ENCODE peak calls at places on chromosomes 13 and 19, in six cellular contexts. F, W, R, U, Q and Y are unnamed samples.

GRCh38 chr13:54945978-54946377 is 1917.4 kb downstream of the OLFM4 start:
- DNase-seq in Q (no peak), W (no peak), R (no peak), F (no peak), U (no peak), Y (no peak)

GRCh38 chr13:74061939-74062595 is 72.1 kb downstream of the KLF12 start:
- DNase-seq in R (peak; percentile 78), Q (peak; percentile 75), U (peak; percentile 63), F (no peak), W (peak; percentile 85), Y (peak; percentile 34)

GRCh38 chr19:3188627-3189596 is 3.2 kb downstream of the NCLN start:
- DNase-seq in W (no peak), F (no peak), R (no peak), Q (no peak), U (no peak), Y (no peak)

GRCh38 chr13:42883771-42884170 is 102.4 kb downstream of the FAM216B start:
- DNase-seq in W (no peak), U (peak; percentile 18), Q (no peak), R (no peak), F (no peak), Y (peak; percentile 68)

GRCh38 chr13:27450921-27451461 is 627 bp upstream of the MTIF3 start:
- DNase-seq in F (peak; percentile 16), R (peak; percentile 28), W (peak; percentile 55), U (peak; percentile 66), Q (peak; percentile 46), Y (peak; percentile 33)

GRCh38 chr13:113907637-113908617 is 44.1 kb upstream of the GAS6 start:
- DNase-seq in U (peak; percentile 95), W (peak; percentile 52), Q (no peak), F (no peak), R (no peak), Y (no peak)

GRCh38 chr19:39057615-39058014 is 25.3 kb upstream of the FBXO27 start:
- DNase-seq in F (no peak), Q (no peak), R (no peak), U (no peak), W (no peak), Y (no peak)

GRCh38 chr13:66503890-66504289 is 726.2 kb downstream of the PCDH9 start:
- DNase-seq in U (no peak), F (no peak), Q (no peak), W (no peak), R (no peak), Y (no peak)

GRCh38 chr13:31909889-31910551 is 121.6 kb upstream of the FRY start:
- DNase-seq in U (peak; percentile 41), F (peak; percentile 45), Q (peak; percentile 44), R (peak; percentile 66), W (peak; percentile 58), Y (peak; percentile 68)

GRCh38 chr19:53308339-53308811 is 25.2 kb upstream of the ZNF845 start:
- DNase-seq in Q (peak; percentile 61), R (no peak), U (no peak), F (no peak), W (no peak), Y (peak; percentile 6)

GRCh38 chr13:75299913-75300862 is 181.8 kb downstream of the TBC1D4 start:
- DNase-seq in Q (no peak), F (no peak), W (peak; percentile 19), U (peak; percentile 68), R (no peak), Y (no peak)

GRCh38 chr19:20611866-20612265 is 46.3 kb upstream of the ZNF737 start:
- DNase-seq in R (no peak), U (no peak), W (peak; percentile 18), F (no peak), Q (peak; percentile 8), Y (no peak)

GRCh38 chr13:41463823-41464602 is 6.7 kb downstream of the RGCC start:
- DNase-seq in W (no peak), R (peak; percentile 77), Q (no peak), F (no peak), U (no peak), Y (no peak)

GRCh38 chr13:109235901-109236300 is 550.5 kb downstream of the IRS2 start:
- DNase-seq in U (no peak), F (no peak), Q (no peak), W (no peak), R (no peak), Y (no peak)

GRCh38 chr13:110911880-110912279 is 3.0 kb downstream of the ANKRD10 start:
- DNase-seq in Q (no peak), U (peak; percentile 41), R (no peak), F (no peak), W (no peak), Y (no peak)
- H4K20me1 ChIP-seq in Q (peaks cover 63% of the 10 kb centered on the region), U (no peaks in the 10 kb centered on the region), R (peaks cover 15% of the 10 kb centered on the region), F (peaks cover 61% of the 10 kb centered on the region), W (peaks cover 27% of the 10 kb centered on the region), Y (peaks cover 11% of the 10 kb centered on the region)

GRCh38 chr19:49559928-49560327 is 20.4 kb downstream of the NOSIP start:
- DNase-seq in W (no peak), U (no peak), R (no peak), Q (no peak), F (no peak), Y (no peak)

GRCh38 chr19:49557641-49558325 is 22.6 kb downstream of the NOSIP start:
- DNase-seq in Q (no peak), W (no peak), U (no peak), F (no peak), R (no peak), Y (no peak)

GRCh38 chr19:49558591-49558990 is 21.8 kb downstream of the NOSIP start:
- DNase-seq in R (no peak), Q (no peak), F (no peak), U (no peak), W (no peak), Y (no peak)

GRCh38 chr19:49559443-49559842 is 20.9 kb downstream of the NOSIP start:
- DNase-seq in R (no peak), Q (no peak), W (no peak), F (no peak), U (no peak), Y (no peak)

GRCh38 chr19:49560358-49560900 is 19.9 kb downstream of the NOSIP start:
- DNase-seq in R (no peak), F (no peak), U (no peak), Q (no peak), W (no peak), Y (no peak)
- H4K20me1 ChIP-seq in R (no peaks in the 10 kb centered on the region), F (no peaks in the 10 kb centered on the region), U (no peaks in the 10 kb centered on the region), Q (peaks cover 14% of the 10 kb centered on the region), W (no peaks in the 10 kb centered on the region), Y (no peaks in the 10 kb centered on the region)

DNA sequence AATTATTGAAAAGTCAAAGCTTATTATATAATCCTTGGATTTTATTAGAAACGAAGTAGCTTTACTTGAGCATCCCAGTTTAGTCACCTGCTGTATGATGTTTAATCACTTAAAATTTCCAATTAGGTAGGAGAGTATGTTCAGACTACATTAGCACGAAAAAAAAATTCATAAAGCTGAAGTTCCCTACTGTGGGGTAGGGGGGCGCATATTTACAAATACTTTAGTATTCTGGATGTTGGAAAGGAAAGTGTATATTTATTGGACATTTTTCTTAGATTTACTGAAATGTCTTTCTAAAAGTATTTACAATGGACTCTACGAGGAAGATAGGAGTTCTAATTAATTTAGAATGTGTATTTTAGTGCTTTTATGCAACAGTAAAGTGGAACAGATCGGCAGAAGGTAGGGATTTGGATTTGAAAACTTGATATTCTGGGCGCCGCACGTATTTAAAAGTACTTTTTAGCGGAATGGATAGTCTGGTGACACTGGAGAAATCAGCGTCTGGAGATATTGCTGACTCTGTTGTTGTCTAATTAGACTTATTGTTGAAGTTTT is 1.9 kb downstream of the CDK8 start:
- DNase-seq in F (peak; percentile 20), Q (no peak), W (no peak), U (peak; percentile 9), R (peak; percentile 22), Y (peak; percentile 10)
- H4K20me1 ChIP-seq in F (peaks cover 23% of the 10 kb centered on the region), Q (peaks cover 40% of the 10 kb centered on the region), W (no peaks in the 10 kb centered on the region), U (no peaks in the 10 kb centered on the region), R (peaks cover 46% of the 10 kb centered on the region), Y (peaks cover 10% of the 10 kb centered on the region)

GRCh38 chr13:35793823-35794222 is 317.3 kb upstream of the MAB21L1 start:
- DNase-seq in F (no peak), Q (no peak), R (no peak), W (no peak), U (peak; percentile 2), Y (no peak)
- H4K20me1 ChIP-seq in F (no peaks in the 10 kb centered on the region), Q (no peaks in the 10 kb centered on the region), R (no peaks in the 10 kb centered on the region), W (no peaks in the 10 kb centered on the region), U (no peaks in the 10 kb centered on the region), Y (no peaks in the 10 kb centered on the region)

DNA sequence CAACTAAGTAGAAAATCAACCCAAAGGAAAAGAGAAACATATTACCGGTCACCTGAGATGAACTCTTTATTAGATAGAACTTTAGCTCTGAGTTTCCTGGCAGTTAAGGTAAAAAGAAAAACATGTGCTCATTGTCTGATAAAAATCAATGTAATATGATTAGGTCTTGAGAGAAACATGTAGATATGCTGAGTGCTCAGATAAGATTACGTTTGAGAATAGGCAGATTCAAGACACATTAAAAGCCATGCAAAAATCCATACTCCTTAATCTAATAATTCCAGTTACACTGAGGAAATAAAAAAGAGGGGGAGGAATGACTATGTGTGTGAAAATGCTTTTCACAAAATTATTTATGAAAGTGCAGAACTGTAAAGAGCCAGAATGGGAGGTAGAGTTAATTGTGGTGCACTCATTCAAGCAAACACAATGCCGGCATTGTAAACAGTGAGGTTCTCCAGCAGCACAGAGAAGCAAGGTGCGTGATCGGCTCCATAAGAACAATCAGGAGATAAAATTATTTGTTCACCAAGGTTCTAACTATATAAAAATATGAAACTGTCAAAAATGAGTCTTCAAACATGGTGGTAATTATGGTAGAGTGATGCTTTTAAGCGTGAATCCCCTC is 88.8 kb downstream of the MBNL2 start:
- DNase-seq in R (no peak), Q (no peak), F (no peak), W (no peak), U (no peak), Y (no peak)
- H4K20me1 ChIP-seq in R (no peaks in the 10 kb centered on the region), Q (no peaks in the 10 kb centered on the region), F (peaks cover 56% of the 10 kb centered on the region), W (no peaks in the 10 kb centered on the region), U (no peaks in the 10 kb centered on the region), Y (no peaks in the 10 kb centered on the region)

DNA sequence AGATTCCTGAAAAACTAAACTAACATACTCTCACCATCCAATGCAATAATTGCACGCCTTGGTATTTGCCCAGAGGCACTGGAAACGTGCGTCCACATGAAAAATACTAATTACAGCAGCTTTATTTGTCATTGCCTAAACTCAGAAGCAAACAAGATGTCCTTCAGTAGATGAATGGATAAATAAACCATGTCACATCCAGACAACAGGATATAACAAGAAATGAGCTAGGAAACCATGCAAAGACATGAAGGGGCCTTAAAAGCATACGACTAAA is 25.0 kb downstream of the ELL start:
- DNase-seq in U (no peak), Q (no peak), W (no peak), F (no peak), R (no peak), Y (no peak)
- H4K20me1 ChIP-seq in U (no peaks in the 10 kb centered on the region), Q (peaks cover 91% of the 10 kb centered on the region), W (peaks cover 94% of the 10 kb centered on the region), F (peaks cover 88% of the 10 kb centered on the region), R (peaks cover 10% of the 10 kb centered on the region), Y (no peaks in the 10 kb centered on the region)

GRCh38 chr19:46193678-46194077 is 35.9 kb upstream of the IGFL1 start:
- DNase-seq in W (no peak), F (no peak), U (no peak), Q (no peak), R (no peak), Y (no peak)
- H4K20me1 ChIP-seq in W (no peaks in the 10 kb centered on the region), F (no peaks in the 10 kb centered on the region), U (no peaks in the 10 kb centered on the region), Q (no peaks in the 10 kb centered on the region), R (no peaks in the 10 kb centered on the region), Y (no peaks in the 10 kb centered on the region)

GRCh38 chr19:33798701-33799111 is 2.0 kb downstream of the KCTD15 start:
- DNase-seq in F (no peak), Q (no peak), W (no peak), U (peak; percentile 57), R (no peak), Y (peak; percentile 35)
- H4K20me1 ChIP-seq in F (no peaks in the 10 kb centered on the region), Q (no peaks in the 10 kb centered on the region), W (no peaks in the 10 kb centered on the region), U (no peaks in the 10 kb centered on the region), R (no peaks in the 10 kb centered on the region), Y (no peaks in the 10 kb centered on the region)

GRCh38 chr13:110913322-110913721 is 1.5 kb downstream of the ANKRD10 start:
- DNase-seq in U (peak; percentile 33), F (peak; percentile 28), W (peak; percentile 74), Q (peak; percentile 56), R (peak; percentile 57), Y (no peak)
- H4K20me1 ChIP-seq in U (no peaks in the 10 kb centered on the region), F (peaks cover 57% of the 10 kb centered on the region), W (peaks cover 15% of the 10 kb centered on the region), Q (peaks cover 50% of the 10 kb centered on the region), R (peaks cover 15% of the 10 kb centered on the region), Y (peaks cover 11% of the 10 kb centered on the region)